ENCODE peak calls at places on chromosomes 13 and 19, in four cellular contexts. T is small intestine, B is GM23248, I is left ventricle myocardium inferior. J is an unnamed sample. For H3K36me3, the result is how much of the 10 kb centered on the place peaks cover.

GRCh38 chr13:44523176-44524017 is 52.7 kb downstream of the TSC22D1 start:
- DNase-seq in T (no peak), B (peak), I (no peak), J (no peak)

GRCh38 chr13:29362849-29363604 is 232.5 kb downstream of the SLC7A1 start:
- DNase-seq in T (peak), B (peak), I (no peak), J (no peak)

GRCh38 chr19:33486936-33487793 is 34.4 kb downstream of the PEPD start:
- DNase-seq in T (no peak), B (no peak), I (no peak), J (peak)

GRCh38 chr13:69008503-69008902 is 1099.1 kb upstream of the ATXN8OS start:
- DNase-seq in T (no peak), B (no peak), I (no peak), J (no peak)

GRCh38 chr13:37587236-37587635 is 11.3 kb downstream of the POSTN start:
- DNase-seq in T (no peak), B (no peak), I (no peak), J (no peak)

GRCh38 chr19:39282021-39282420 is 13.8 kb downstream of the IFNL2 start:
- DNase-seq in T (no peak), B (no peak), I (no peak), J (no peak)

GRCh38 chr19:55259540-55260210 is 858 bp upstream of the PPP6R1 start:
- DNase-seq in T (no peak), B (no peak), I (no peak), J (peak)

GRCh38 chr13:50721664-50721976 is 121.9 kb downstream of the DLEU7 start:
- DNase-seq in T (no peak), B (no peak), I (no peak), J (no peak)

GRCh38 chr13:86870388-86870966 is 800.7 kb upstream of the SLITRK5 start:
- DNase-seq in T (peak), B (peak), I (no peak), J (no peak)

GRCh38 chr19:46372901-46373572 is 26.1 kb downstream of the PPP5C start:
- DNase-seq in T (no peak), B (peak), I (no peak), J (no peak)

GRCh38 chr19:8245869-8246835 is 37.0 kb downstream of the CERS4 start:
- DNase-seq in T (no peak), B (no peak), I (no peak), J (no peak)

GRCh38 chr19:23509686-23510450 is 114.6 kb upstream of the ZNF91 start:
- DNase-seq in T (no peak), B (no peak), I (no peak), J (no peak)

GRCh38 chr19:5665781-5666513 is 14.4 kb downstream of the MICOS13 start:
- DNase-seq in T (no peak), B (peak), I (no peak), J (peak)

GRCh38 chr19:13437919-13438618 is 68.2 kb downstream of the CACNA1A start:
- DNase-seq in T (no peak), B (no peak), I (no peak), J (no peak)

GRCh38 chr19:4596033-4596904 is 36.8 kb upstream of the SEMA6B start:
- DNase-seq in T (no peak), B (no peak), I (no peak), J (no peak)

GRCh38 chr13:42752731-42753130 is 28.7 kb upstream of the FAM216B start:
- DNase-seq in T (no peak), B (peak), I (no peak), J (no peak)

GRCh38 chr13:25352230-25352629 is 19.5 kb upstream of the ATP8A2 start:
- DNase-seq in T (no peak), B (no peak), I (no peak), J (no peak)

GRCh38 chr19:38034153-38034835 is 127.3 kb downstream of the SIPA1L3 start:
- DNase-seq in T (no peak), B (peak), I (no peak), J (no peak)

GRCh38 chr19:18130523-18131242 is 22.3 kb upstream of the PIK3R2 start:
- DNase-seq in T (no peak), B (no peak), I (no peak), J (no peak)
- H3K36me3 ChIP-seq in T (half or more), B (under half), I (half or more), J (half or more)

GRCh38 chr13:98022210-98022609 is 68.7 kb downstream of the IPO5 start:
- DNase-seq in T (no peak), B (peak), I (no peak), J (no peak)
- H3K36me3 ChIP-seq in T (under half), B (half or more), I (half or more), J (half or more)

DNA sequence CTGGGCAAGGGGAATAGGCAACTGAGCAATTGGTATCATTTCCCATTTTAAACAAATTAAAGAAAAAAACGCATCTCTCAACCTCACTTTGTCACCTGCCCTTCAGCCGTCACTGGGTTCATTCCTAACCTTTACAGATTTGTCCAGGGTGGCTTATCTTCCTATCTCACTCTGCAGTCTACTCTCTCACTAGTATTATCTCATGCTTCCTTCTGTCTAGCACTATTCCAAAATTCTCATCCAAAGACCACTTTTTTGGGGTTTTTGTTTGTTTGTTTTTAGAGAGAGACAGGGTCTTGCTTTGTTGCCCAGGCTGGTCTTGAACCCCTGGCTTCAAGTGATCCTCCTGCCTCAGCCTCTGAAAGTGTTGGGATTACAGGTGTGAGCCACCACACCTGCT is 26.7 kb upstream of the MPHOSPH8 start:
- DNase-seq in T (no peak), B (no peak), I (no peak), J (no peak)
- H3K36me3 ChIP-seq in T (under half), B (under half), I (under half), J (under half)

GRCh38 chr19:10136936-10137335 is 17.2 kb upstream of the EIF3G start:
- DNase-seq in T (no peak), B (no peak), I (no peak), J (no peak)
- H3K36me3 ChIP-seq in T (under half), B (under half), I (half or more), J (half or more)

GRCh38 chr13:21688056-21688455 is 17.2 kb downstream of the FGF9 start:
- DNase-seq in T (no peak), B (no peak), I (no peak), J (no peak)

GRCh38 chr13:21686761-21687391 is 16.0 kb downstream of the FGF9 start:
- DNase-seq in T (no peak), B (no peak), I (no peak), J (no peak)

GRCh38 chr13:21684576-21684975 is 13.7 kb downstream of the FGF9 start:
- DNase-seq in T (no peak), B (peak), I (no peak), J (no peak)

GRCh38 chr13:21685485-21686064 is 14.7 kb downstream of the FGF9 start:
- DNase-seq in T (no peak), B (no peak), I (no peak), J (no peak)

GRCh38 chr13:21683034-21683733 is 12.3 kb downstream of the FGF9 start:
- DNase-seq in T (no peak), B (peak), I (no peak), J (no peak)
- H3K36me3 ChIP-seq in T (under half), B (under half), I (under half), J (under half)

DNA sequence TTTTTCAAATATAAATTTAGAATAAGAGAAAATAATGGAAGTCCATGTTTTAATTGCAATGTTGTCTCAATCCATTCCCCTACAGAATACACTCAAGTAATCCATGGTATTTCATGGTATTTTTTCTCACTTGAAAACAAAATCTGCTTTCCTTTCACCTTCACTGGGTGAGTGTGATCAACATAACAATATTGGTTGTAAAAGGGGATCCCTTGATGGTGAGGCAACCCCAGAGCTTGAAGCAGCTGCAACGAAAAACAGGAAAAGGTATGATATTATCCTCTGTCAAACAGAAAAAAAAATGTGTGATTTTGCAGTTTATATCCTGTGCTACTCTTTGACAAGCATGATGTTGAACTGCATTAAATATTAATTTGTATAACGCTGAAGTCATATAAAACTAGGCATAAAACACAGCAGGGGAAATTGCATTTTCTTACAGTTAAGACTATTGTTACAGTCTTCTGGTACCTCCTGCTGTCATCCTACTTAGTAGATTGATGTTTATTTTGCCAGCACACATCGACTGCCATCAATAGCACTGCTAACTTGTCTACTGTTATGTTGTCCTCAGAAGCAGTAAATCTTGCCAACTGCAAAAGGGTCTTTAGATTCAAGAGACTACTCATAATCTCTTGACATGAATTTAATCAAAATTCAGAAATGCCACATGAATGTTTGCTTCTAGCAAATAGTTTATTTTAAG is 373.1 kb upstream of the MIR17HG start:
- DNase-seq in T (no peak), B (no peak), I (no peak), J (no peak)
- H3K36me3 ChIP-seq in T (under half), B (under half), I (under half), J (under half)